ENCODE peak calls at places on chromosomes 6 and 20, in seven cellular contexts. One of them, this sample, is unnamed.

GRCh38 chr20:8722277-8722928 is 346.5 kb upstream of the PLCB4 start:
- DNase-seq in NCI-H1105: peak; percentile 58
- DNase-seq in stimulated activated CD4-positive, alpha-beta T cell treated with anti-CD3 and anti-CD28 coated beads, Interleukin-2, amount 100 ng/mL, for 48 hours: peak; percentile 19
- DNase-seq in occipital lobe: peak; percentile 13
- DNase-seq in GM13976: no peak
- DNase-seq in pancreas: peak; percentile 19
- DNase-seq in H7: peak; percentile 10
- DNase-seq in this sample: peak; percentile 79

GRCh38 chr6:166289181-166290061 is 18.8 kb downstream of the PRR18 start:
- DNase-seq in NCI-H1105: no peak
- DNase-seq in stimulated activated CD4-positive, alpha-beta T cell treated with anti-CD3 and anti-CD28 coated beads, Interleukin-2, amount 100 ng/mL, for 48 hours: no peak
- DNase-seq in occipital lobe: no peak
- DNase-seq in GM13976: no peak
- DNase-seq in pancreas: no peak
- DNase-seq in H7: no peak
- DNase-seq in this sample: no peak

GRCh38 chr6:89387516-89388222 is 24.4 kb downstream of the RRAGD start:
- DNase-seq in NCI-H1105: no peak
- DNase-seq in stimulated activated CD4-positive, alpha-beta T cell treated with anti-CD3 and anti-CD28 coated beads, Interleukin-2, amount 100 ng/mL, for 48 hours: no peak
- DNase-seq in occipital lobe: no peak
- DNase-seq in GM13976: peak; percentile 71
- DNase-seq in pancreas: no peak
- DNase-seq in H7: no peak
- DNase-seq in this sample: no peak

GRCh38 chr6:26234421-26235239 is 130.4 kb upstream of the BTN3A2 start:
- DNase-seq in NCI-H1105: no peak
- DNase-seq in stimulated activated CD4-positive, alpha-beta T cell treated with anti-CD3 and anti-CD28 coated beads, Interleukin-2, amount 100 ng/mL, for 48 hours: peak; percentile 69
- DNase-seq in occipital lobe: no peak
- DNase-seq in GM13976: peak; percentile 69
- DNase-seq in pancreas: peak; percentile 30
- DNase-seq in H7: peak; percentile 71
- DNase-seq in this sample: peak; percentile 94

GRCh38 chr20:53104889-53105288 is 132.7 kb downstream of the TSHZ2 start:
- DNase-seq in NCI-H1105: no peak
- DNase-seq in stimulated activated CD4-positive, alpha-beta T cell treated with anti-CD3 and anti-CD28 coated beads, Interleukin-2, amount 100 ng/mL, for 48 hours: no peak
- DNase-seq in occipital lobe: no peak
- DNase-seq in GM13976: no peak
- DNase-seq in pancreas: no peak
- DNase-seq in H7: no peak
- DNase-seq in this sample: no peak

GRCh38 chr6:152096863-152097496 is 289.5 kb downstream of the ESR1 start:
- DNase-seq in NCI-H1105: no peak
- DNase-seq in stimulated activated CD4-positive, alpha-beta T cell treated with anti-CD3 and anti-CD28 coated beads, Interleukin-2, amount 100 ng/mL, for 48 hours: no peak
- DNase-seq in occipital lobe: no peak
- DNase-seq in GM13976: no peak
- DNase-seq in pancreas: no peak
- DNase-seq in H7: no peak
- DNase-seq in this sample: no peak

GRCh38 chr6:134363323-134364039 is 45.6 kb upstream of the SGK1 start:
- DNase-seq in NCI-H1105: no peak
- DNase-seq in stimulated activated CD4-positive, alpha-beta T cell treated with anti-CD3 and anti-CD28 coated beads, Interleukin-2, amount 100 ng/mL, for 48 hours: no peak
- DNase-seq in occipital lobe: no peak
- DNase-seq in GM13976: no peak
- DNase-seq in pancreas: no peak
- DNase-seq in H7: no peak
- DNase-seq in this sample: no peak

GRCh38 chr20:55893031-55893430 is 112.3 kb downstream of the CBLN4 start:
- DNase-seq in NCI-H1105: no peak
- DNase-seq in stimulated activated CD4-positive, alpha-beta T cell treated with anti-CD3 and anti-CD28 coated beads, Interleukin-2, amount 100 ng/mL, for 48 hours: no peak
- DNase-seq in occipital lobe: no peak
- DNase-seq in GM13976: no peak
- DNase-seq in pancreas: no peak
- DNase-seq in H7: no peak
- DNase-seq in this sample: peak; percentile 45

GRCh38 chr6:82917346-82918064 is 148.1 kb downstream of the UBE3D start:
- DNase-seq in NCI-H1105: no peak
- DNase-seq in stimulated activated CD4-positive, alpha-beta T cell treated with anti-CD3 and anti-CD28 coated beads, Interleukin-2, amount 100 ng/mL, for 48 hours: no peak
- DNase-seq in occipital lobe: no peak
- DNase-seq in GM13976: no peak
- DNase-seq in pancreas: no peak
- DNase-seq in H7: no peak
- DNase-seq in this sample: no peak

GRCh38 chr6:43436577-43437282 is 9.4 kb downstream of the ABCC10 start:
- DNase-seq in NCI-H1105: no peak
- DNase-seq in stimulated activated CD4-positive, alpha-beta T cell treated with anti-CD3 and anti-CD28 coated beads, Interleukin-2, amount 100 ng/mL, for 48 hours: no peak
- DNase-seq in occipital lobe: no peak
- DNase-seq in GM13976: no peak
- DNase-seq in pancreas: no peak
- DNase-seq in H7: no peak
- DNase-seq in this sample: peak; percentile 34

GRCh38 chr6:11432091-11432490 is 105.5 kb upstream of the TMEM170B start:
- DNase-seq in NCI-H1105: no peak
- DNase-seq in stimulated activated CD4-positive, alpha-beta T cell treated with anti-CD3 and anti-CD28 coated beads, Interleukin-2, amount 100 ng/mL, for 48 hours: no peak
- DNase-seq in occipital lobe: no peak
- DNase-seq in GM13976: no peak
- DNase-seq in pancreas: no peak
- DNase-seq in H7: no peak
- DNase-seq in this sample: no peak

GRCh38 chr6:163965426-163966348 is 551.2 kb downstream of the QKI start:
- DNase-seq in NCI-H1105: no peak
- DNase-seq in stimulated activated CD4-positive, alpha-beta T cell treated with anti-CD3 and anti-CD28 coated beads, Interleukin-2, amount 100 ng/mL, for 48 hours: no peak
- DNase-seq in occipital lobe: no peak
- DNase-seq in GM13976: no peak
- DNase-seq in pancreas: no peak
- DNase-seq in H7: no peak
- DNase-seq in this sample: no peak

GRCh38 chr20:35561268-35561667 is 19.4 kb downstream of the ERGIC3 start:
- DNase-seq in NCI-H1105: peak; percentile 77
- DNase-seq in stimulated activated CD4-positive, alpha-beta T cell treated with anti-CD3 and anti-CD28 coated beads, Interleukin-2, amount 100 ng/mL, for 48 hours: no peak
- DNase-seq in occipital lobe: peak; percentile 5
- DNase-seq in GM13976: no peak
- DNase-seq in pancreas: no peak
- DNase-seq in H7: peak; percentile 80
- DNase-seq in this sample: peak; percentile 82

GRCh38 chr6:159104163-159104885 is 59.5 kb upstream of the TAGAP start:
- DNase-seq in NCI-H1105: peak; percentile 30
- DNase-seq in stimulated activated CD4-positive, alpha-beta T cell treated with anti-CD3 and anti-CD28 coated beads, Interleukin-2, amount 100 ng/mL, for 48 hours: peak; percentile 81
- DNase-seq in occipital lobe: no peak
- DNase-seq in GM13976: peak; percentile 87
- DNase-seq in pancreas: peak; percentile 51
- DNase-seq in H7: peak; percentile 92
- DNase-seq in this sample: peak; percentile 35

GRCh38 chr6:43901330-43902230 is 131.6 kb downstream of the VEGFA start:
- DNase-seq in NCI-H1105: no peak
- DNase-seq in stimulated activated CD4-positive, alpha-beta T cell treated with anti-CD3 and anti-CD28 coated beads, Interleukin-2, amount 100 ng/mL, for 48 hours: no peak
- DNase-seq in occipital lobe: no peak
- DNase-seq in GM13976: no peak
- DNase-seq in pancreas: no peak
- DNase-seq in H7: no peak
- DNase-seq in this sample: no peak

GRCh38 chr20:23689399-23689690 is 507 bp upstream of the CST4 start:
- DNase-seq in NCI-H1105: no peak
- DNase-seq in stimulated activated CD4-positive, alpha-beta T cell treated with anti-CD3 and anti-CD28 coated beads, Interleukin-2, amount 100 ng/mL, for 48 hours: no peak
- DNase-seq in occipital lobe: no peak
- DNase-seq in GM13976: no peak
- DNase-seq in pancreas: no peak
- DNase-seq in H7: no peak
- DNase-seq in this sample: no peak

GRCh38 chr20:5660346-5660745 is 89.9 kb upstream of the SHLD1 start:
- DNase-seq in NCI-H1105: no peak
- DNase-seq in stimulated activated CD4-positive, alpha-beta T cell treated with anti-CD3 and anti-CD28 coated beads, Interleukin-2, amount 100 ng/mL, for 48 hours: no peak
- DNase-seq in occipital lobe: no peak
- DNase-seq in GM13976: no peak
- DNase-seq in pancreas: no peak
- DNase-seq in H7: no peak
- DNase-seq in this sample: no peak

GRCh38 chr20:25020901-25021301 is 28.4 kb upstream of the APMAP start:
- DNase-seq in NCI-H1105: no peak
- DNase-seq in stimulated activated CD4-positive, alpha-beta T cell treated with anti-CD3 and anti-CD28 coated beads, Interleukin-2, amount 100 ng/mL, for 48 hours: no peak
- DNase-seq in occipital lobe: no peak
- DNase-seq in GM13976: no peak
- DNase-seq in pancreas: peak; percentile 55
- DNase-seq in H7: no peak
- DNase-seq in this sample: no peak

GRCh38 chr20:19661717-19662637 is 96.1 kb upstream of the RIN2 start:
- DNase-seq in NCI-H1105: peak; percentile 70
- DNase-seq in stimulated activated CD4-positive, alpha-beta T cell treated with anti-CD3 and anti-CD28 coated beads, Interleukin-2, amount 100 ng/mL, for 48 hours: peak; percentile 48
- DNase-seq in occipital lobe: peak; percentile 26
- DNase-seq in GM13976: peak; percentile 65
- DNase-seq in pancreas: peak; percentile 35
- DNase-seq in H7: peak; percentile 74
- DNase-seq in this sample: peak; percentile 76

GRCh38 chr6:170132561-170132991 is 158.3 kb downstream of the DLL1 start:
- DNase-seq in NCI-H1105: no peak
- DNase-seq in stimulated activated CD4-positive, alpha-beta T cell treated with anti-CD3 and anti-CD28 coated beads, Interleukin-2, amount 100 ng/mL, for 48 hours: no peak
- DNase-seq in occipital lobe: no peak
- DNase-seq in GM13976: no peak
- DNase-seq in pancreas: peak; percentile 13
- DNase-seq in H7: peak; percentile 24
- DNase-seq in this sample: no peak

GRCh38 chr6:2116496-2116895 is 128.9 kb downstream of the GMDS start:
- DNase-seq in NCI-H1105: no peak
- DNase-seq in stimulated activated CD4-positive, alpha-beta T cell treated with anti-CD3 and anti-CD28 coated beads, Interleukin-2, amount 100 ng/mL, for 48 hours: no peak
- DNase-seq in occipital lobe: no peak
- DNase-seq in GM13976: no peak
- DNase-seq in pancreas: no peak
- DNase-seq in H7: no peak
- DNase-seq in this sample: no peak

GRCh38 chr6:48978016-48978415 is 485.0 kb downstream of the MMUT start:
- DNase-seq in NCI-H1105: no peak
- DNase-seq in stimulated activated CD4-positive, alpha-beta T cell treated with anti-CD3 and anti-CD28 coated beads, Interleukin-2, amount 100 ng/mL, for 48 hours: no peak
- DNase-seq in occipital lobe: no peak
- DNase-seq in GM13976: no peak
- DNase-seq in pancreas: no peak
- DNase-seq in H7: no peak
- DNase-seq in this sample: peak; percentile 49

GRCh38 chr6:88914180-88914579 is 49.2 kb downstream of the RNGTT start:
- DNase-seq in NCI-H1105: no peak
- DNase-seq in stimulated activated CD4-positive, alpha-beta T cell treated with anti-CD3 and anti-CD28 coated beads, Interleukin-2, amount 100 ng/mL, for 48 hours: no peak
- DNase-seq in occipital lobe: no peak
- DNase-seq in GM13976: no peak
- DNase-seq in pancreas: no peak
- DNase-seq in H7: no peak
- DNase-seq in this sample: no peak

GRCh38 chr6:136491674-136492235 is 58.5 kb downstream of the MAP7 start:
- DNase-seq in NCI-H1105: no peak
- DNase-seq in stimulated activated CD4-positive, alpha-beta T cell treated with anti-CD3 and anti-CD28 coated beads, Interleukin-2, amount 100 ng/mL, for 48 hours: no peak
- DNase-seq in occipital lobe: no peak
- DNase-seq in GM13976: no peak
- DNase-seq in pancreas: no peak
- DNase-seq in H7: no peak
- DNase-seq in this sample: no peak

GRCh38 chr20:19944772-19945459 is 72.2 kb upstream of the NAA20 start:
- DNase-seq in NCI-H1105: no peak
- DNase-seq in stimulated activated CD4-positive, alpha-beta T cell treated with anti-CD3 and anti-CD28 coated beads, Interleukin-2, amount 100 ng/mL, for 48 hours: peak; percentile 17
- DNase-seq in occipital lobe: no peak
- DNase-seq in GM13976: peak; percentile 57
- DNase-seq in pancreas: no peak
- DNase-seq in H7: no peak
- DNase-seq in this sample: no peak

GRCh38 chr6:79869600-79870084 is 77.7 kb downstream of the ELOVL4 start:
- DNase-seq in NCI-H1105: peak; percentile 85
- DNase-seq in stimulated activated CD4-positive, alpha-beta T cell treated with anti-CD3 and anti-CD28 coated beads, Interleukin-2, amount 100 ng/mL, for 48 hours: peak; percentile 80
- DNase-seq in occipital lobe: peak; percentile 63
- DNase-seq in GM13976: peak; percentile 87
- DNase-seq in pancreas: peak; percentile 81
- DNase-seq in H7: peak; percentile 86
- DNase-seq in this sample: peak; percentile 89

GRCh38 chr20:35353646-35354045 is 58.1 kb downstream of the UQCC1 start:
- DNase-seq in NCI-H1105: no peak
- DNase-seq in stimulated activated CD4-positive, alpha-beta T cell treated with anti-CD3 and anti-CD28 coated beads, Interleukin-2, amount 100 ng/mL, for 48 hours: no peak
- DNase-seq in occipital lobe: no peak
- DNase-seq in GM13976: no peak
- DNase-seq in pancreas: no peak
- DNase-seq in H7: no peak
- DNase-seq in this sample: no peak

GRCh38 chr6:15769471-15770088 is 106.8 kb upstream of the DTNBP1 start:
- DNase-seq in NCI-H1105: no peak
- DNase-seq in stimulated activated CD4-positive, alpha-beta T cell treated with anti-CD3 and anti-CD28 coated beads, Interleukin-2, amount 100 ng/mL, for 48 hours: no peak
- DNase-seq in occipital lobe: no peak
- DNase-seq in GM13976: no peak
- DNase-seq in pancreas: no peak
- DNase-seq in H7: no peak
- DNase-seq in this sample: no peak

GRCh38 chr20:46928580-46929132 is 34.0 kb downstream of the EYA2 start:
- DNase-seq in NCI-H1105: no peak
- DNase-seq in stimulated activated CD4-positive, alpha-beta T cell treated with anti-CD3 and anti-CD28 coated beads, Interleukin-2, amount 100 ng/mL, for 48 hours: no peak
- DNase-seq in occipital lobe: no peak
- DNase-seq in GM13976: no peak
- DNase-seq in pancreas: no peak
- DNase-seq in H7: peak; percentile 51
- DNase-seq in this sample: no peak

GRCh38 chr20:41476013-41476441 is 109.4 kb upstream of the EMILIN3 start:
- DNase-seq in NCI-H1105: peak; percentile 89
- DNase-seq in stimulated activated CD4-positive, alpha-beta T cell treated with anti-CD3 and anti-CD28 coated beads, Interleukin-2, amount 100 ng/mL, for 48 hours: no peak
- DNase-seq in occipital lobe: no peak
- DNase-seq in GM13976: no peak
- DNase-seq in pancreas: peak; percentile 79
- DNase-seq in H7: no peak
- DNase-seq in this sample: no peak

GRCh38 chr20:52096117-52096516 is 95.5 kb downstream of the ZFP64 start:
- DNase-seq in NCI-H1105: no peak
- DNase-seq in stimulated activated CD4-positive, alpha-beta T cell treated with anti-CD3 and anti-CD28 coated beads, Interleukin-2, amount 100 ng/mL, for 48 hours: no peak
- DNase-seq in occipital lobe: no peak
- DNase-seq in GM13976: no peak
- DNase-seq in pancreas: no peak
- DNase-seq in H7: no peak
- DNase-seq in this sample: no peak

GRCh38 chr6:161406633-161407032 is 132.8 kb upstream of the AGPAT4 start:
- DNase-seq in NCI-H1105: no peak
- DNase-seq in stimulated activated CD4-positive, alpha-beta T cell treated with anti-CD3 and anti-CD28 coated beads, Interleukin-2, amount 100 ng/mL, for 48 hours: no peak
- DNase-seq in occipital lobe: no peak
- DNase-seq in GM13976: no peak
- DNase-seq in pancreas: no peak
- DNase-seq in H7: no peak
- DNase-seq in this sample: peak; percentile 61

GRCh38 chr6:16921399-16922110 is 160.3 kb upstream of the ATXN1 start:
- DNase-seq in NCI-H1105: peak; percentile 57
- DNase-seq in stimulated activated CD4-positive, alpha-beta T cell treated with anti-CD3 and anti-CD28 coated beads, Interleukin-2, amount 100 ng/mL, for 48 hours: no peak
- DNase-seq in occipital lobe: no peak
- DNase-seq in GM13976: no peak
- DNase-seq in pancreas: no peak
- DNase-seq in H7: no peak
- DNase-seq in this sample: no peak

GRCh38 chr6:147758305-147758704 is 249.8 kb downstream of the SAMD5 start:
- DNase-seq in NCI-H1105: no peak
- DNase-seq in stimulated activated CD4-positive, alpha-beta T cell treated with anti-CD3 and anti-CD28 coated beads, Interleukin-2, amount 100 ng/mL, for 48 hours: no peak
- DNase-seq in occipital lobe: no peak
- DNase-seq in GM13976: no peak
- DNase-seq in pancreas: no peak
- DNase-seq in H7: no peak
- DNase-seq in this sample: no peak

GRCh38 chr6:6713660-6714446 is 125.3 kb downstream of the LY86 start:
- DNase-seq in NCI-H1105: no peak
- DNase-seq in stimulated activated CD4-positive, alpha-beta T cell treated with anti-CD3 and anti-CD28 coated beads, Interleukin-2, amount 100 ng/mL, for 48 hours: no peak
- DNase-seq in occipital lobe: no peak
- DNase-seq in GM13976: no peak
- DNase-seq in pancreas: no peak
- DNase-seq in H7: no peak
- DNase-seq in this sample: no peak

GRCh38 chr6:1426416-1426815 is 37.0 kb downstream of the FOXF2 start:
- DNase-seq in NCI-H1105: no peak
- DNase-seq in stimulated activated CD4-positive, alpha-beta T cell treated with anti-CD3 and anti-CD28 coated beads, Interleukin-2, amount 100 ng/mL, for 48 hours: no peak
- DNase-seq in occipital lobe: no peak
- DNase-seq in GM13976: no peak
- DNase-seq in pancreas: no peak
- DNase-seq in H7: no peak
- DNase-seq in this sample: no peak